ENCODE peak calls at places on chromosomes 6 and 20, in eight cellular contexts. X is left ventricle myocardium inferior; O is CD8-positive, alpha-beta T cell; L is PC-9; S is PC-3; U is neuronal stem cell; C is Peyer's patch; Q is upper lobe of right lung. M is an unnamed sample.

GRCh38 chr6:94045473-94045872 is 626.1 kb upstream of the EPHA7 start:
- DNase-seq in X (no peak), O (no peak), L (no peak), S (no peak), U (peak; percentile 82), C (no peak), Q (no peak), M (no peak)

GRCh38 chr6:7230956-7231713 is 81.9 kb downstream of the SSR1 start:
- DNase-seq in X (no peak), O (no peak), L (no peak), S (no peak), U (no peak), C (no peak), Q (no peak), M (no peak)

GRCh38 chr6:166355552-166355951 is 13.2 kb upstream of the SFT2D1 start:
- DNase-seq in X (no peak), O (no peak), L (no peak), S (no peak), U (no peak), C (no peak), Q (no peak), M (no peak)

GRCh38 chr6:77466055-77467028 is 3.1 kb upstream of the HTR1B start:
- DNase-seq in X (peak; percentile 17), O (no peak), L (no peak), S (peak; percentile 32), U (peak; percentile 48), C (no peak), Q (peak; percentile 68), M (no peak)

GRCh38 chr6:157047951-157048350 is 270.8 kb downstream of the ARID1B start:
- DNase-seq in X (no peak), O (no peak), L (no peak), S (no peak), U (no peak), C (no peak), Q (no peak), M (no peak)

GRCh38 chr20:53805895-53806384 is 212.3 kb upstream of the ZNF217 start:
- DNase-seq in X (no peak), O (no peak), L (peak; percentile 95), S (peak; percentile 100), U (no peak), C (no peak), Q (no peak), M (no peak)

GRCh38 chr6:41136911-41137310 is 17.2 kb downstream of the TREML1 start:
- DNase-seq in X (no peak), O (no peak), L (no peak), S (no peak), U (no peak), C (no peak), Q (no peak), M (no peak)

GRCh38 chr6:53282234-53282633 is 66.5 kb downstream of the ELOVL5 start:
- DNase-seq in X (no peak), O (no peak), L (no peak), S (no peak), U (no peak), C (no peak), Q (no peak), M (no peak)

GRCh38 chr6:104682722-104683643 is 176.7 kb downstream of the HACE1 start:
- DNase-seq in X (peak; percentile 38), O (peak; percentile 81), L (no peak), S (peak; percentile 72), U (peak; percentile 54), C (peak; percentile 27), Q (peak; percentile 73), M (peak; percentile 75)

GRCh38 chr6:169371344-169372144 is 117.9 kb upstream of the THBS2 start:
- DNase-seq in X (no peak), O (no peak), L (no peak), S (no peak), U (peak; percentile 18), C (no peak), Q (no peak), M (no peak)

GRCh38 chr20:24405810-24406209 is 63.6 kb upstream of the SYNDIG1 start:
- DNase-seq in X (no peak), O (no peak), L (no peak), S (no peak), U (no peak), C (no peak), Q (no peak), M (no peak)

GRCh38 chr20:38982291-38982690 is 20.1 kb downstream of the DHX35 start:
- DNase-seq in X (no peak), O (no peak), L (peak; percentile 75), S (peak; percentile 69), U (no peak), C (no peak), Q (no peak), M (no peak)

GRCh38 chr6:134288538-134289203 is 29.2 kb downstream of the SGK1 start:
- DNase-seq in X (no peak), O (no peak), L (peak; percentile 99), S (peak; percentile 61), U (no peak), C (no peak), Q (no peak), M (no peak)

GRCh38 chr20:31894980-31895675 is 24.7 kb downstream of the TTLL9 start:
- DNase-seq in X (peak; percentile 29), O (no peak), L (no peak), S (peak; percentile 72), U (no peak), C (peak; percentile 73), Q (peak; percentile 54), M (no peak)

GRCh38 chr6:43221774-43222101 is 7.5 kb downstream of the DNPH1 start:
- DNase-seq in X (no peak), O (no peak), L (no peak), S (no peak), U (no peak), C (no peak), Q (no peak), M (no peak)

GRCh38 chr6:7505196-7505699 is 36.2 kb upstream of the DSP start:
- DNase-seq in X (no peak), O (no peak), L (peak; percentile 97), S (peak; percentile 96), U (peak; percentile 9), C (no peak), Q (no peak), M (peak; percentile 35)

GRCh38 chr6:163263196-163263595 is 151.3 kb upstream of the QKI start:
- DNase-seq in X (peak; percentile 43), O (no peak), L (no peak), S (no peak), U (no peak), C (no peak), Q (no peak), M (no peak)

GRCh38 chr6:139313229-139313628 is 21.4 kb upstream of the TXLNB start:
- DNase-seq in X (no peak), O (no peak), L (no peak), S (no peak), U (peak; percentile 27), C (no peak), Q (no peak), M (peak; percentile 31)

GRCh38 chr6:77290798-77291197 is 172.5 kb downstream of the HTR1B start:
- DNase-seq in X (no peak), O (no peak), L (no peak), S (no peak), U (no peak), C (no peak), Q (no peak), M (no peak)

GRCh38 chr6:138818496-138819194 is 22.8 kb downstream of the ECT2L start:
- DNase-seq in X (no peak), O (no peak), L (peak; percentile 50), S (peak; percentile 61), U (no peak), C (no peak), Q (no peak), M (no peak)

GRCh38 chr20:52217689-52218395 is 26.3 kb upstream of the ZFP64 start:
- DNase-seq in X (no peak), O (no peak), L (no peak), S (no peak), U (no peak), C (no peak), Q (no peak), M (no peak)
- H3K9me3 ChIP-seq in X (peaks cover 49% of the 10 kb centered on the region), O (no peaks in the 10 kb centered on the region), L (peaks cover 9% of the 10 kb centered on the region), S (peaks cover 9% of the 10 kb centered on the region), U (peaks cover 4% of the 10 kb centered on the region), C (no peaks in the 10 kb centered on the region), Q (no peaks in the 10 kb centered on the region), M (no peaks in the 10 kb centered on the region)

GRCh38 chr6:27451660-27452390 is 21.1 kb downstream of the ZNF184 start:
- DNase-seq in X (no peak), O (no peak), L (no peak), S (no peak), U (no peak), C (no peak), Q (no peak), M (no peak)

GRCh38 chr6:27452496-27452897 is 20.4 kb downstream of the ZNF184 start:
- DNase-seq in X (no peak), O (no peak), L (no peak), S (peak; percentile 5), U (no peak), C (no peak), Q (no peak), M (no peak)

GRCh38 chr6:27442932-27443331 is 30.0 kb downstream of the ZNF184 start:
- DNase-seq in X (no peak), O (no peak), L (no peak), S (no peak), U (no peak), C (no peak), Q (no peak), M (no peak)

GRCh38 chr6:27448456-27448855 is 24.4 kb downstream of the ZNF184 start:
- DNase-seq in X (no peak), O (no peak), L (no peak), S (no peak), U (no peak), C (no peak), Q (no peak), M (no peak)
- H3K9me3 ChIP-seq in X (peaks cover 98% of the 10 kb centered on the region), O (peaks cover 49% of the 10 kb centered on the region), L (peaks cover 48% of the 10 kb centered on the region), S (peaks cover 63% of the 10 kb centered on the region), U (peaks cover 40% of the 10 kb centered on the region), C (peaks cover 13% of the 10 kb centered on the region), Q (peaks cover 92% of the 10 kb centered on the region), M (peaks cover 14% of the 10 kb centered on the region)

GRCh38 chr20:49292010-49292409 is 14.2 kb upstream of the ZNFX1 start:
- DNase-seq in X (no peak), O (no peak), L (no peak), S (no peak), U (no peak), C (no peak), Q (no peak), M (no peak)

GRCh38 chr20:49288784-49289696 is 11.2 kb upstream of the ZNFX1 start:
- DNase-seq in X (no peak), O (no peak), L (peak; percentile 80), S (peak; percentile 87), U (no peak), C (no peak), Q (no peak), M (no peak)

GRCh38 chr20:49293122-49293521 is 15.3 kb upstream of the ZNFX1 start:
- DNase-seq in X (no peak), O (no peak), L (no peak), S (no peak), U (no peak), C (no peak), Q (no peak), M (no peak)

GRCh38 chr20:49290608-49291191 is 12.8 kb upstream of the ZNFX1 start:
- DNase-seq in X (no peak), O (no peak), L (no peak), S (no peak), U (no peak), C (no peak), Q (no peak), M (no peak)

GRCh38 chr20:49291200-49291599 is 13.3 kb upstream of the ZNFX1 start:
- DNase-seq in X (no peak), O (no peak), L (no peak), S (no peak), U (no peak), C (no peak), Q (no peak), M (no peak)
- H3K9me3 ChIP-seq in X (peaks cover 21% of the 10 kb centered on the region), O (peaks cover 19% of the 10 kb centered on the region), L (peaks cover 11% of the 10 kb centered on the region), S (peaks cover 9% of the 10 kb centered on the region), U (peaks cover 10% of the 10 kb centered on the region), C (no peaks in the 10 kb centered on the region), Q (peaks cover 14% of the 10 kb centered on the region), M (no peaks in the 10 kb centered on the region)

GRCh38 chr6:32413427-32414047 is 6.6 kb upstream of the BTNL2 start:
- DNase-seq in X (peak; percentile 71), O (peak; percentile 91), L (peak; percentile 38), S (peak; percentile 83), U (peak; percentile 73), C (peak; percentile 78), Q (peak; percentile 89), M (peak; percentile 84)
- H3K9me3 ChIP-seq in X (no peaks in the 10 kb centered on the region), O (no peaks in the 10 kb centered on the region), L (no peaks in the 10 kb centered on the region), S (no peaks in the 10 kb centered on the region), U (no peaks in the 10 kb centered on the region), C (no peaks in the 10 kb centered on the region), Q (no peaks in the 10 kb centered on the region), M (no peaks in the 10 kb centered on the region)

M was measured in iPS DF 6.9.